ENCODE peak calls at places on chromosomes 16 and 17, in ten cellular contexts. J is heart left ventricle, F is thyroid gland, K is ovary, T is testis, M is Peyer's patch, D is NB4, H is A549, W is H54, R is HepG2. C is an unnamed sample.

GRCh38 chr16:22183901-22184614 is 21.8 kb downstream of the SDR42E2 start:
- DNase-seq in M (no peak), J (no peak), T (no peak), F (no peak), R (no peak), D (peak; percentile 52), H (no peak), W (no peak), K (no peak), C (no peak)

GRCh38 chr16:678209-678857 is 1.9 kb upstream of the STUB1 start:
- DNase-seq in R (no peak), J (no peak), D (no peak), K (no peak), H (no peak), M (peak; percentile 72), W (no peak), F (no peak), T (no peak), C (no peak)

GRCh38 chr17:36844013-36844412 is 93.3 kb upstream of the LHX1 start:
- DNase-seq in R (no peak), M (no peak), F (no peak), D (no peak), K (no peak), T (no peak), J (no peak), W (no peak), H (no peak), C (no peak)

GRCh38 chr16:47018223-47018891 is 44.9 kb upstream of the DNAJA2 start:
- DNase-seq in D (peak; percentile 74), H (peak; percentile 75), K (no peak), T (peak; percentile 49), F (peak; percentile 65), J (no peak), R (peak; percentile 73), W (peak; percentile 22), M (peak; percentile 84), C (peak; percentile 9)

GRCh38 chr16:19997264-19997663 is 76.4 kb downstream of the GPR139 start:
- DNase-seq in R (no peak), J (no peak), M (no peak), H (no peak), W (no peak), F (no peak), T (no peak), K (no peak), D (no peak), C (no peak)

GRCh38 chr17:41519501-41520224 is 973 bp upstream of the KRT15 start:
- DNase-seq in J (no peak), T (no peak), M (peak; percentile 70), D (no peak), H (no peak), K (no peak), R (no peak), W (no peak), F (no peak), C (no peak)

GRCh38 chr16:67546091-67546501 is 16.2 kb upstream of the CTCF start:
- DNase-seq in K (no peak), T (no peak), F (no peak), H (no peak), W (no peak), R (no peak), M (no peak), J (no peak), D (no peak), C (no peak)

GRCh38 chr16:71574702-71575101 is 2.2 kb downstream of the TAT start:
- DNase-seq in K (no peak), T (no peak), R (no peak), H (no peak), M (no peak), J (no peak), F (no peak), W (no peak), D (no peak), C (no peak)

GRCh38 chr17:39209317-39210092 is 9.4 kb downstream of the RPL19 start:
- DNase-seq in H (no peak), F (peak; percentile 83), K (peak; percentile 79), W (no peak), R (no peak), D (peak; percentile 75), M (peak; percentile 79), T (peak; percentile 78), J (peak; percentile 90), C (no peak)

GRCh38 chr17:31524926-31525800 is 133.7 kb downstream of the RAB11FIP4 start:
- DNase-seq in J (peak; percentile 81), R (peak; percentile 61), K (peak; percentile 83), T (peak; percentile 91), D (peak; percentile 84), M (peak; percentile 96), H (peak; percentile 87), F (peak; percentile 88), W (peak; percentile 69), C (peak; percentile 85)

GRCh38 chr16:17389392-17389791 is 81.4 kb downstream of the XYLT1 start:
- DNase-seq in M (no peak), F (no peak), T (no peak), J (no peak), R (no peak), D (no peak), K (no peak), W (no peak), H (no peak), C (no peak)

GRCh38 chr16:724188-725040 is 1.8 kb downstream of the CCDC78 start:
- DNase-seq in J (no peak), D (no peak), K (no peak), T (no peak), H (no peak), M (no peak), R (no peak), F (no peak), W (no peak), C (no peak)

GRCh38 chr16:13848795-13849194 is 71.2 kb upstream of the ERCC4 start:
- DNase-seq in H (no peak), T (no peak), M (no peak), R (no peak), K (no peak), W (no peak), F (no peak), J (no peak), D (no peak), C (no peak)

GRCh38 chr17:9982159-9982558 is 77.1 kb upstream of the RCVRN start:
- DNase-seq in D (peak; percentile 55), T (no peak), M (no peak), H (peak; percentile 53), W (peak; percentile 12), R (peak; percentile 2), K (no peak), J (no peak), F (no peak), C (peak; percentile 7)

GRCh38 chr16:2507052-2507678 is 6.6 kb upstream of the ATP6V0C start:
- DNase-seq in H (no peak), R (no peak), W (no peak), F (no peak), T (no peak), D (no peak), M (peak; percentile 86), K (no peak), J (no peak), C (no peak)
- TF ChIP-seq POLR2A in H (no peak), R (no peak), W (no peak), F (no peak), T (no peak), D (no peak), M (no peak), K (no peak), J (no peak), C (no peak)

GRCh38 chr17:16449121-16449570 is 33.8 kb downstream of the TRPV2 start:
- DNase-seq in K (no peak), W (no peak), H (no peak), F (no peak), J (no peak), R (no peak), D (peak; percentile 56), T (no peak), M (no peak), C (no peak)
- TF ChIP-seq POLR2A in K (no peak), W (no peak), H (no peak), F (no peak), J (no peak), R (no peak), D (no peak), T (no peak), M (no peak), C (no peak)

GRCh38 chr16:2361129-2361528 is 20.6 kb upstream of the ABCA3 start:
- DNase-seq in W (no peak), M (no peak), R (no peak), H (no peak), T (no peak), F (no peak), K (no peak), D (no peak), J (no peak), C (no peak)

GRCh38 chr16:2362218-2362617 is 21.7 kb upstream of the ABCA3 start:
- DNase-seq in R (no peak), F (no peak), H (no peak), K (no peak), J (no peak), W (no peak), D (no peak), M (no peak), T (no peak), C (no peak)

GRCh38 chr16:2359919-2360318 is 19.4 kb upstream of the ABCA3 start:
- DNase-seq in F (no peak), T (no peak), J (no peak), W (no peak), K (no peak), D (no peak), R (no peak), M (no peak), H (no peak), C (no peak)

GRCh38 chr16:2357331-2357730 is 16.8 kb upstream of the ABCA3 start:
- DNase-seq in K (no peak), J (no peak), D (no peak), F (no peak), W (no peak), M (no peak), R (no peak), H (no peak), T (no peak), C (no peak)
- TF ChIP-seq POLR2A in K (no peak), J (no peak), D (no peak), F (no peak), W (no peak), M (no peak), R (no peak), H (no peak), T (no peak), C (no peak)

GRCh38 chr17:64328036-64328874 is 62.4 kb downstream of the PECAM1 start:
- DNase-seq in M (no peak), R (no peak), H (no peak), T (peak; percentile 26), J (peak; percentile 46), K (no peak), F (no peak), D (no peak), W (no peak), C (no peak)

GRCh38 chr17:64326420-64327054 is 63.5 kb upstream of the TEX2 start:
- DNase-seq in J (peak; percentile 93), F (peak; percentile 64), W (no peak), R (peak; percentile 63), K (peak; percentile 77), H (peak; percentile 38), T (peak; percentile 74), M (peak; percentile 68), D (peak; percentile 99), C (no peak)

GRCh38 chr17:64328875-64329405 is 61.7 kb downstream of the PECAM1 start:
- DNase-seq in M (no peak), D (no peak), J (no peak), T (no peak), F (no peak), W (no peak), K (no peak), H (no peak), R (no peak), C (no peak)

GRCh38 chr17:64326030-64326419 is 63.0 kb upstream of the TEX2 start:
- DNase-seq in H (no peak), F (no peak), T (no peak), W (no peak), J (no peak), M (no peak), D (no peak), R (no peak), K (no peak), C (no peak)

GRCh38 chr17:64327201-64327930 is 63.3 kb downstream of the PECAM1 start:
- DNase-seq in R (no peak), K (peak; percentile 82), T (peak; percentile 71), M (no peak), W (no peak), F (no peak), D (no peak), J (peak; percentile 84), H (no peak), C (no peak)
- TF ChIP-seq POLR2A in R (no peak), K (no peak), T (no peak), M (no peak), W (no peak), F (no peak), D (no peak), J (no peak), H (no peak), C (no peak)